ENCODE peak calls at places on chromosomes 7 and 10, in four cellular contexts. R, N, H and B are unnamed samples.

GRCh38 chr7:84123903-84124573 is 70.6 kb downstream of the SEMA3A start:
- DNase-seq in R (no peak), N (peak; percentile 62), H (no peak), B (no peak)

GRCh38 chr7:149816794-149817193 is 21.4 kb upstream of the ZNF862 start:
- DNase-seq in R (no peak), N (no peak), H (no peak), B (no peak)

GRCh38 chr10:113493943-113494342 is 58.9 kb upstream of the HABP2 start:
- DNase-seq in R (no peak), N (no peak), H (no peak), B (no peak)

GRCh38 chr7:149489391-149490024 is 8.1 kb downstream of the ZNF746 start:
- DNase-seq in R (no peak), N (peak; percentile 48), H (no peak), B (no peak)

GRCh38 chr7:25054849-25055248 is 70.2 kb downstream of the CYCS start:
- DNase-seq in R (no peak), N (no peak), H (no peak), B (no peak)

GRCh38 chr7:80392229-80393169 is 119.4 kb downstream of the GNAT3 start:
- DNase-seq in R (no peak), N (no peak), H (no peak), B (no peak)

GRCh38 chr7:115024276-115024675 is 102.4 kb downstream of the MDFIC start:
- DNase-seq in R (no peak), N (no peak), H (no peak), B (no peak)

GRCh38 chr10:71829171-71829570 is 21.9 kb downstream of the PSAP start:
- DNase-seq in R (no peak), N (no peak), H (no peak), B (no peak)

GRCh38 chr10:49311562-49312236 is 12.7 kb downstream of the C10orf71 start:
- DNase-seq in R (no peak), N (no peak), H (no peak), B (no peak)

GRCh38 chr7:5773661-5774086 is 7.8 kb downstream of the RNF216 start:
- DNase-seq in R (no peak), N (peak; percentile 67), H (no peak), B (no peak)

GRCh38 chr10:91389636-91390512 is 20.3 kb upstream of the HECTD2 start:
- DNase-seq in R (peak; percentile 47), N (peak; percentile 37), H (no peak), B (no peak)

GRCh38 chr7:29987821-29988317 is 1.7 kb downstream of the SCRN1 start:
- DNase-seq in R (peak; percentile 31), N (peak; percentile 91), H (no peak), B (no peak)

GRCh38 chr7:114842551-114843065 is 79.3 kb upstream of the MDFIC start:
- DNase-seq in R (no peak), N (peak; percentile 68), H (no peak), B (no peak)

GRCh38 chr7:150432915-150433892 is 17.2 kb upstream of the GIMAP8 start:
- DNase-seq in R (no peak), N (no peak), H (no peak), B (no peak)

GRCh38 chr7:140571537-140572122 is 69.0 kb downstream of the DENND2A start:
- DNase-seq in R (no peak), N (no peak), H (no peak), B (no peak)

GRCh38 chr7:7920481-7920880 is 48.1 kb upstream of the GLCCI1 start:
- DNase-seq in R (no peak), N (no peak), H (no peak), B (no peak)

GRCh38 chr7:99379043-99379577 is 4.6 kb downstream of the ARPC1B start:
- DNase-seq in R (no peak), N (peak; percentile 54), H (no peak), B (no peak)

GRCh38 chr10:110815354-110816004 is 56.2 kb upstream of the PDCD4 start:
- DNase-seq in R (no peak), N (no peak), H (no peak), B (no peak)

GRCh38 chr7:96558530-96558929 is 151.1 kb downstream of the SEM1 start:
- DNase-seq in R (no peak), N (no peak), H (no peak), B (no peak)

GRCh38 chr10:60390224-60390626 is 550 bp upstream of the ANK3 start:
- DNase-seq in R (no peak), N (peak; percentile 51), H (no peak), B (no peak)

GRCh38 chr7:12941512-12941911 is 254.1 kb downstream of the ARL4A start:
- DNase-seq in R (no peak), N (no peak), H (no peak), B (no peak)

GRCh38 chr7:47453093-47454056 is 128.5 kb downstream of the TNS3 start:
- DNase-seq in R (no peak), N (peak; percentile 16), H (no peak), B (no peak)

GRCh38 chr10:50637003-50637579 is 13.3 kb upstream of the SGMS1 start:
- DNase-seq in R (no peak), N (no peak), H (no peak), B (no peak)

GRCh38 chr7:98283127-98283886 is 1.8 kb downstream of the BRI3 start:
- DNase-seq in R (no peak), N (no peak), H (no peak), B (no peak)

GRCh38 chr7:95840953-95841950 is 68.9 kb downstream of the DYNC1I1 start:
- DNase-seq in R (no peak), N (peak; percentile 93), H (no peak), B (peak; percentile 39)

DNA sequence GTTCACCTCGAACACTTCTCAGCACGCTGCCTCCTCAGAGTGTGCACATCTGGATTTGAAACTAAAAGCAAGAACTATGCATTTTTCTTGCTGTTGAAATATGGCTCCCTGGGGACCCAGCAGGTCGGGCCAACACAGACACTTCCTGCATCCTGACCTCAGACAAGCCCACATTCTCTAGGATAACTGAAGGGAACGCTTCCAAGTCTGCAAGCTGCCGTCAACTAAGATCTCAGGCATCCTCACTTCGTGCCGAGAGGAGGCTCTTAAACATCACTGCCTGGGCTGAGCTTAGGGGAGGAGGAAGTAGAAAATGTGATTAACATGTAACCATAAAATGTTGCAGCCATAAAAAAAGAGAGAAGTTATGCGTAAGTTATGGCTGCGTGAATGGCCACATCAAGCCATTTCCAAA is 65.5 kb downstream of the PYROXD2 start:
- DNase-seq in R (no peak), N (no peak), H (no peak), B (no peak)
- H3K18ac ChIP-seq in R (no peak overlapping the region), N (no peak overlapping the region), H (no peak overlapping the region), B (no peak overlapping the region)

GRCh38 chr10:99766282-99766681 is 16.2 kb upstream of the ABCC2 start:
- DNase-seq in R (no peak), N (no peak), H (no peak), B (no peak)

GRCh38 chr10:99770408-99771045 is 11.9 kb upstream of the ABCC2 start:
- DNase-seq in R (no peak), N (no peak), H (no peak), B (no peak)

GRCh38 chr10:99767901-99768300 is 14.5 kb upstream of the ABCC2 start:
- DNase-seq in R (no peak), N (no peak), H (no peak), B (no peak)

GRCh38 chr10:99765672-99766071 is 16.8 kb upstream of the ABCC2 start:
- DNase-seq in R (no peak), N (no peak), H (no peak), B (no peak)

GRCh38 chr10:99768430-99769011 is 13.9 kb upstream of the ABCC2 start:
- DNase-seq in R (no peak), N (no peak), H (no peak), B (no peak)
- H3K18ac ChIP-seq in R (no peak overlapping the region), N (no peak overlapping the region), H (no peak overlapping the region), B (no peak overlapping the region)

GRCh38 chr10:47062801-47063200 is 151.6 kb downstream of the PTPN20 start:
- DNase-seq in R (no peak), N (peak; percentile 54), H (no peak), B (peak; percentile 57)
- H3K18ac ChIP-seq in R (no peak overlapping the region), N (no peak overlapping the region), H (no peak overlapping the region), B (no peak overlapping the region)

GRCh38 chr7:51019891-51020855 is 237.5 kb upstream of the GRB10 start:
- DNase-seq in R (no peak), N (no peak), H (peak; percentile 36), B (no peak)
- H3K18ac ChIP-seq in R (peak overlapping the region; percentile 32), N (no peak overlapping the region), H (no peak overlapping the region), B (no peak overlapping the region)

GRCh38 chr7:129498021-129498420 is 4.3 kb upstream of the SMKR1 start:
- DNase-seq in R (no peak), N (no peak), H (no peak), B (no peak)
- H3K18ac ChIP-seq in R (no peak overlapping the region), N (no peak overlapping the region), H (no peak overlapping the region), B (no peak overlapping the region)